ENCODE peak calls at places on chromosomes 4 and X, in ten cellular contexts. B, W, O, H, V, C, E, R, A and S are unnamed samples.
A peak's percentile ranks its signal among the peaks of the same experiment; 100 is the strongest.

GRCh38 chr4:84379881-84380618 is 119.0 kb downstream of the NKX6-1 start:
- DNase-seq in A (peak; percentile 11), O (no peak), W (no peak), B (peak; percentile 78), R (no peak), C (no peak), E (no peak), H (no peak), V (no peak), S (no peak)

GRCh38 chrX:68147848-68148247 is 285.4 kb downstream of the OPHN1 start:
- DNase-seq in O (no peak), E (no peak), R (no peak), W (no peak), C (no peak), A (no peak), B (no peak), H (no peak), V (no peak), S (no peak)

GRCh38 chrX:102957751-102958150 is 20.7 kb downstream of the RAB40AL start:
- DNase-seq in O (no peak), E (no peak), W (no peak), H (no peak), A (no peak), R (no peak), V (no peak), B (peak; percentile 11), C (no peak), S (no peak)

GRCh38 chr4:125951275-125951887 is 636.6 kb downstream of the FAT4 start:
- DNase-seq in H (no peak), W (no peak), C (no peak), R (no peak), V (no peak), E (no peak), A (peak; percentile 54), O (no peak), B (peak; percentile 86), S (no peak)

GRCh38 chr4:48930654-48931053 is 24.1 kb upstream of the OCIAD2 start:
- DNase-seq in A (no peak), H (no peak), B (no peak), R (no peak), W (no peak), V (no peak), E (no peak), C (no peak), O (no peak), S (no peak)

GRCh38 chrX:69021095-69021494 is 144.2 kb downstream of the PJA1 start:
- DNase-seq in O (no peak), R (no peak), A (no peak), C (no peak), E (no peak), V (no peak), W (no peak), B (no peak), H (no peak), S (no peak)

GRCh38 chr4:174523003-174523693 is 860 bp upstream of the HPGD start:
- DNase-seq in V (no peak), B (peak; percentile 1), E (no peak), H (no peak), C (no peak), R (no peak), W (no peak), A (peak; percentile 6), O (no peak), S (no peak)

GRCh38 chr4:153573881-153574807 is 108.0 kb downstream of the TMEM131L start:
- DNase-seq in C (peak; percentile 45), E (peak; percentile 69), O (peak; percentile 79), R (no peak), V (peak; percentile 65), A (peak; percentile 81), W (peak; percentile 63), H (peak; percentile 2), B (peak; percentile 92), S (peak; percentile 23)

GRCh38 chr4:81255524-81255923 is 40.5 kb upstream of the PRKG2 start:
- DNase-seq in E (no peak), C (no peak), V (no peak), O (no peak), W (no peak), R (no peak), A (peak; percentile 72), B (peak; percentile 82), H (no peak), S (no peak)

GRCh38 chr4:56804551-56804950 is 16.9 kb downstream of the SPINK2 start:
- DNase-seq in R (no peak), C (no peak), A (no peak), O (no peak), V (no peak), E (peak; percentile 43), W (no peak), H (no peak), B (peak; percentile 60), S (no peak)

GRCh38 chr4:14575919-14576318 is 426.4 kb upstream of the CPEB2 start:
- DNase-seq in W (no peak), C (no peak), B (no peak), R (no peak), A (no peak), E (no peak), V (no peak), H (no peak), O (no peak), S (no peak)

GRCh38 chr4:95552942-95553550 is 4.3 kb upstream of the UNC5C start:
- DNase-seq in O (no peak), E (no peak), V (no peak), B (no peak), H (no peak), W (no peak), A (no peak), R (no peak), C (no peak), S (no peak)

GRCh38 chr4:151804821-151805220 is 44.0 kb upstream of the GATB start:
- DNase-seq in A (no peak), W (no peak), R (no peak), O (no peak), V (no peak), E (no peak), H (no peak), B (no peak), C (no peak), S (no peak)

GRCh38 chr4:7058792-7059191 is 9.1 kb downstream of the GRPEL1 start:
- DNase-seq in C (no peak), W (no peak), V (no peak), O (no peak), H (no peak), B (no peak), E (no peak), A (no peak), R (no peak), S (no peak)

GRCh38 chr4:26873391-26874026 is 12.9 kb downstream of the STIM2 start:
- DNase-seq in V (no peak), W (no peak), O (peak; percentile 85), B (no peak), A (no peak), C (peak; percentile 39), E (no peak), H (no peak), R (no peak), S (no peak)

GRCh38 chr4:42588909-42589308 is 68.0 kb downstream of the ATP8A1 start:
- DNase-seq in V (no peak), C (no peak), W (no peak), H (no peak), O (no peak), A (no peak), B (no peak), E (no peak), R (no peak), S (no peak)

GRCh38 chr4:138406881-138407280 is 164.7 kb upstream of the SLC7A11 start:
- DNase-seq in R (no peak), H (no peak), B (peak; percentile 47), C (no peak), V (no peak), W (no peak), O (no peak), A (peak; percentile 37), E (no peak), S (no peak)

GRCh38 chr4:76306882-76307669 is 543 bp downstream of the STBD1 start:
- DNase-seq in A (peak; percentile 85), E (peak; percentile 66), H (peak; percentile 7), R (peak; percentile 31), W (peak; percentile 33), O (no peak), C (no peak), B (peak; percentile 57), V (peak; percentile 25), S (peak; percentile 32)

GRCh38 chrX:123713841-123714240 is 19.0 kb downstream of the THOC2 start:
- DNase-seq in W (no peak), V (no peak), B (no peak), R (no peak), E (no peak), H (no peak), A (no peak), C (no peak), O (no peak), S (no peak)

GRCh38 chrX:84715315-84715714 is 213.1 kb upstream of the HDX start:
- DNase-seq in R (no peak), H (no peak), O (no peak), A (no peak), B (no peak), W (no peak), E (peak; percentile 15), V (no peak), C (no peak), S (no peak)